ENCODE peak calls at places on chromosomes 4 and X, in four cellular contexts. U, W, L and N are unnamed samples.

GRCh38 chr4:106149026-106149425 is 167.0 kb downstream of the TBCK start:
- DNase-seq in U (no peak), W (no peak), L (no peak), N (no peak)

GRCh38 chrX:150649096-150649870 is 43.9 kb upstream of the MTMR1 start:
- DNase-seq in W (peak; percentile 2), L (no peak), U (no peak), N (no peak)

GRCh38 chr4:5747746-5748365 is 36.9 kb downstream of the EVC start:
- DNase-seq in W (no peak), L (no peak), U (no peak), N (no peak)

GRCh38 chrX:259692-260355 is 21.4 kb upstream of the PLCXD1 start:
- DNase-seq in L (peak; percentile 36), U (no peak), W (no peak), N (peak; percentile 13)

GRCh38 chrX:14670819-14671218 is 141.5 kb downstream of the GLRA2 start:
- DNase-seq in U (no peak), W (no peak), L (no peak), N (no peak)

GRCh38 chr4:47084795-47085194 is 53.4 kb downstream of the GABRB1 start:
- DNase-seq in L (no peak), U (no peak), W (no peak), N (no peak)

GRCh38 chr4:164937576-164938270 is 39.7 kb downstream of the TRIM61 start:
- DNase-seq in W (no peak), U (no peak), L (no peak), N (no peak)

GRCh38 chrX:46260502-46260901 is 284.7 kb downstream of the ZNF674 start:
- DNase-seq in U (no peak), W (no peak), L (no peak), N (no peak)

GRCh38 chr4:190019023-190019858 is 7.8 kb downstream of the FRG2 start:
- DNase-seq in L (no peak), W (no peak), U (no peak), N (no peak)

GRCh38 chr4:145937990-145938611 is 522 bp downstream of the ZNF827 start:
- DNase-seq in L (no peak), W (no peak), U (peak; percentile 14), N (peak; percentile 34)

GRCh38 chr4:139227729-139228404 is 50.8 kb upstream of the ELF2 start:
- DNase-seq in W (no peak), U (no peak), L (no peak), N (no peak)

GRCh38 chr4:1058198-1058996 is 47.0 kb downstream of the FGFRL1 start:
- DNase-seq in L (no peak), U (no peak), W (no peak), N (no peak)

GRCh38 chr4:6916587-6917444 is 7.2 kb downstream of the TBC1D14 start:
- DNase-seq in L (no peak), W (no peak), U (no peak), N (no peak)

GRCh38 chr4:74654230-74654681 is 140.1 kb downstream of the BTC start:
- DNase-seq in L (peak; percentile 59), U (no peak), W (no peak), N (no peak)

GRCh38 chr4:102299708-102300107 is 45.6 kb downstream of the SLC39A8 start:
- DNase-seq in W (peak; percentile 44), U (no peak), L (peak; percentile 8), N (no peak)

GRCh38 chr4:74039065-74039763 is 725 bp upstream of the CXCL3 start:
- DNase-seq in W (no peak), U (no peak), L (no peak), N (no peak)

GRCh38 chr4:46894841-46895240 is 14.2 kb downstream of the COX7B2 start:
- DNase-seq in L (no peak), U (no peak), W (no peak), N (no peak)

GRCh38 chrX:84187501-84188319 is at the start of gene RPS6KA6:
- DNase-seq in W (no peak), U (no peak), L (peak; percentile 17), N (no peak)

GRCh38 chrX:10702031-10702430 is 81.6 kb upstream of the MID1 start:
- DNase-seq in L (no peak), U (no peak), W (no peak), N (no peak)